ENCODE peak calls at places on chromosomes 7 and 10, in five cellular contexts. One of them, this sample, is unnamed.

GRCh38 chr7:100632951-100633717 is 8.2 kb downstream of the TFR2 start:
- DNase-seq in transverse colon: peak; percentile 72
- DNase-seq in cardiac fibroblast: peak; percentile 27
- DNase-seq in stimulated activated CD4-positive, alpha-beta T cell treated with anti-CD3 and anti-CD28 coated beads, Interleukin-4, amount 100 ng/mL, for 4 hours: peak; percentile 49
- DNase-seq in iPS DF 19.7: no peak
- DNase-seq in this sample: peak; percentile 77

GRCh38 chr7:43625977-43626376 is 43.1 kb downstream of the STK17A start:
- DNase-seq in iPS DF 19.7: no peak
- DNase-seq in transverse colon: no peak
- DNase-seq in cardiac fibroblast: no peak
- DNase-seq in stimulated activated CD4-positive, alpha-beta T cell treated with anti-CD3 and anti-CD28 coated beads, Interleukin-4, amount 100 ng/mL, for 4 hours: no peak
- DNase-seq in this sample: no peak

GRCh38 chr10:128928231-128928836 is 538.7 kb upstream of the MGMT start:
- DNase-seq in cardiac fibroblast: no peak
- DNase-seq in stimulated activated CD4-positive, alpha-beta T cell treated with anti-CD3 and anti-CD28 coated beads, Interleukin-4, amount 100 ng/mL, for 4 hours: no peak
- DNase-seq in transverse colon: no peak
- DNase-seq in iPS DF 19.7: no peak
- DNase-seq in this sample: no peak

GRCh38 chr10:15342970-15343369 is 28.1 kb downstream of the FAM171A1 start:
- DNase-seq in iPS DF 19.7: no peak
- DNase-seq in stimulated activated CD4-positive, alpha-beta T cell treated with anti-CD3 and anti-CD28 coated beads, Interleukin-4, amount 100 ng/mL, for 4 hours: no peak
- DNase-seq in cardiac fibroblast: no peak
- DNase-seq in transverse colon: no peak
- DNase-seq in this sample: no peak

GRCh38 chr10:3714957-3715356 is 70.1 kb downstream of the KLF6 start:
- DNase-seq in stimulated activated CD4-positive, alpha-beta T cell treated with anti-CD3 and anti-CD28 coated beads, Interleukin-4, amount 100 ng/mL, for 4 hours: no peak
- DNase-seq in transverse colon: no peak
- DNase-seq in cardiac fibroblast: no peak
- DNase-seq in iPS DF 19.7: no peak
- DNase-seq in this sample: no peak

GRCh38 chr10:86222687-86223086 is 143.9 kb downstream of the GRID1 start:
- DNase-seq in transverse colon: no peak
- DNase-seq in cardiac fibroblast: no peak
- DNase-seq in iPS DF 19.7: no peak
- DNase-seq in stimulated activated CD4-positive, alpha-beta T cell treated with anti-CD3 and anti-CD28 coated beads, Interleukin-4, amount 100 ng/mL, for 4 hours: no peak
- DNase-seq in this sample: no peak

GRCh38 chr10:110501142-110501937 is 3.6 kb downstream of the DUSP5 start:
- DNase-seq in cardiac fibroblast: peak; percentile 95
- DNase-seq in transverse colon: peak; percentile 88
- DNase-seq in stimulated activated CD4-positive, alpha-beta T cell treated with anti-CD3 and anti-CD28 coated beads, Interleukin-4, amount 100 ng/mL, for 4 hours: peak; percentile 58
- DNase-seq in iPS DF 19.7: no peak
- DNase-seq in this sample: peak; percentile 94

GRCh38 chr10:44882146-44882720 is 28.9 kb upstream of the TMEM72 start:
- DNase-seq in iPS DF 19.7: no peak
- DNase-seq in transverse colon: no peak
- DNase-seq in cardiac fibroblast: no peak
- DNase-seq in stimulated activated CD4-positive, alpha-beta T cell treated with anti-CD3 and anti-CD28 coated beads, Interleukin-4, amount 100 ng/mL, for 4 hours: no peak
- DNase-seq in this sample: no peak

GRCh38 chr10:88759366-88760101 is at the start of gene LIPN:
- DNase-seq in transverse colon: no peak
- DNase-seq in cardiac fibroblast: no peak
- DNase-seq in iPS DF 19.7: no peak
- DNase-seq in stimulated activated CD4-positive, alpha-beta T cell treated with anti-CD3 and anti-CD28 coated beads, Interleukin-4, amount 100 ng/mL, for 4 hours: no peak
- DNase-seq in this sample: no peak

GRCh38 chr7:101390901-101391301 is 28.2 kb downstream of the COL26A1 start:
- DNase-seq in cardiac fibroblast: peak; percentile 57
- DNase-seq in stimulated activated CD4-positive, alpha-beta T cell treated with anti-CD3 and anti-CD28 coated beads, Interleukin-4, amount 100 ng/mL, for 4 hours: no peak
- DNase-seq in iPS DF 19.7: no peak
- DNase-seq in transverse colon: peak; percentile 23
- DNase-seq in this sample: no peak

This sample was measured in adipocyte.